ENCODE peak calls at places on chromosome 2, in five cellular contexts. One of them, this sample, is unnamed.

GRCh38 chr2:33859791-33860461 is 260.8 kb upstream of the FAM98A start:
- DNase-seq in iris pigment epithelial cell: no peak
- DNase-seq in neural progenitor cell: no peak
- DNase-seq in breast epithelium: no peak
- DNase-seq in cardiac muscle cell: no peak
- DNase-seq in this sample: peak

GRCh38 chr2:151907933-151908882 is 80.0 kb upstream of the ARL5A start:
- DNase-seq in iris pigment epithelial cell: peak
- DNase-seq in neural progenitor cell: peak
- DNase-seq in breast epithelium: no peak
- DNase-seq in cardiac muscle cell: peak
- DNase-seq in this sample: peak

GRCh38 chr2:215447673-215448081 is 11.8 kb upstream of the FN1 start:
- DNase-seq in iris pigment epithelial cell: no peak
- DNase-seq in neural progenitor cell: no peak
- DNase-seq in breast epithelium: no peak
- DNase-seq in cardiac muscle cell: no peak
- DNase-seq in this sample: peak

GRCh38 chr2:31055938-31056337 is 82.3 kb downstream of the GALNT14 start:
- DNase-seq in iris pigment epithelial cell: no peak
- DNase-seq in neural progenitor cell: no peak
- DNase-seq in breast epithelium: no peak
- DNase-seq in cardiac muscle cell: no peak
- DNase-seq in this sample: no peak

GRCh38 chr2:188527110-188527509 is 235.4 kb downstream of the GULP1 start:
- DNase-seq in iris pigment epithelial cell: peak
- DNase-seq in neural progenitor cell: no peak
- DNase-seq in breast epithelium: no peak
- DNase-seq in cardiac muscle cell: peak
- DNase-seq in this sample: no peak

GRCh38 chr2:9462872-9463697 is 11.3 kb upstream of the IAH1 start:
- DNase-seq in iris pigment epithelial cell: no peak
- DNase-seq in neural progenitor cell: no peak
- DNase-seq in breast epithelium: no peak
- DNase-seq in cardiac muscle cell: no peak
- DNase-seq in this sample: no peak

GRCh38 chr2:36451512-36451911 is 95.9 kb downstream of the CRIM1 start:
- DNase-seq in iris pigment epithelial cell: peak
- DNase-seq in neural progenitor cell: no peak
- DNase-seq in breast epithelium: no peak
- DNase-seq in cardiac muscle cell: peak
- DNase-seq in this sample: peak

GRCh38 chr2:48248251-48248933 is 281.6 kb upstream of the STON1 start:
- DNase-seq in iris pigment epithelial cell: peak
- DNase-seq in neural progenitor cell: no peak
- DNase-seq in breast epithelium: no peak
- DNase-seq in cardiac muscle cell: peak
- DNase-seq in this sample: peak

GRCh38 chr2:16003152-16003551 is 62.8 kb downstream of the MYCN start:
- DNase-seq in iris pigment epithelial cell: no peak
- DNase-seq in neural progenitor cell: no peak
- DNase-seq in breast epithelium: no peak
- DNase-seq in cardiac muscle cell: no peak
- DNase-seq in this sample: no peak

GRCh38 chr2:59935005-59935404 is 618.4 kb downstream of the BCL11A start:
- DNase-seq in iris pigment epithelial cell: no peak
- DNase-seq in neural progenitor cell: no peak
- DNase-seq in breast epithelium: no peak
- DNase-seq in cardiac muscle cell: no peak
- DNase-seq in this sample: no peak

GRCh38 chr2:44974064-44974715 is 32.7 kb downstream of the SIX3 start:
- DNase-seq in iris pigment epithelial cell: peak
- DNase-seq in neural progenitor cell: peak
- DNase-seq in breast epithelium: no peak
- DNase-seq in cardiac muscle cell: peak
- DNase-seq in this sample: peak

GRCh38 chr2:144553379-144553778 is 33.5 kb upstream of the ZEB2 start:
- DNase-seq in iris pigment epithelial cell: peak
- DNase-seq in neural progenitor cell: no peak
- DNase-seq in breast epithelium: no peak
- DNase-seq in cardiac muscle cell: peak
- DNase-seq in this sample: peak

GRCh38 chr2:47269316-47270232 is 114.5 kb upstream of the STPG4 start:
- DNase-seq in iris pigment epithelial cell: peak
- DNase-seq in neural progenitor cell: no peak
- DNase-seq in breast epithelium: no peak
- DNase-seq in cardiac muscle cell: peak
- DNase-seq in this sample: peak

This sample was measured in M059J.